ENCODE peak calls at places on chromosomes 1 and 21, in eight cellular contexts. H is heart left ventricle, B is NB4, A is fibroblast of mammary gland, V is psoas muscle, T is heart right ventricle, J is left ventricle myocardium inferior, O is SK-N-MC. L is an unnamed sample.

GRCh38 chr1:111747282-111747734 is 8.1 kb upstream of the INKA2 start:
- DNase-seq in H (peak; percentile 62), B (peak; percentile 87), A (peak; percentile 86), V (peak; percentile 31), T (no peak), J (no peak), O (peak; percentile 22), L (peak; percentile 72)

GRCh38 chr1:84299536-84300260 is 1.8 kb upstream of the SAMD13 start:
- DNase-seq in H (no peak), B (no peak), A (no peak), V (no peak), T (no peak), J (no peak), O (no peak), L (no peak)

GRCh38 chr1:91697322-91698260 is 188.4 kb downstream of the TGFBR3 start:
- DNase-seq in H (no peak), B (no peak), A (peak; percentile 96), V (no peak), T (no peak), J (no peak), O (no peak), L (peak; percentile 23)

GRCh38 chr1:93219443-93219842 is 38.9 kb downstream of the CCDC18 start:
- DNase-seq in H (no peak), B (peak; percentile 22), A (no peak), V (no peak), T (no peak), J (no peak), O (no peak), L (no peak)

GRCh38 chr1:159010398-159010797 is 691 bp downstream of the IFI16 start:
- DNase-seq in H (no peak), B (no peak), A (no peak), V (no peak), T (no peak), J (no peak), O (no peak), L (no peak)

GRCh38 chr1:53131590-53131938 is 10.9 kb downstream of the SLC1A7 start:
- DNase-seq in H (no peak), B (no peak), A (no peak), V (no peak), T (no peak), J (no peak), O (no peak), L (no peak)

GRCh38 chr1:62725981-62726588 is 37.9 kb upstream of the DOCK7 start:
- DNase-seq in H (no peak), B (no peak), A (no peak), V (no peak), T (no peak), J (no peak), O (no peak), L (no peak)

GRCh38 chr1:175036476-175036875 is 13.3 kb upstream of the MRPS14 start:
- DNase-seq in H (no peak), B (no peak), A (no peak), V (no peak), T (no peak), J (no peak), O (no peak), L (no peak)

GRCh38 chr21:15874610-15875009 is 144.8 kb downstream of the USP25 start:
- DNase-seq in H (no peak), B (no peak), A (no peak), V (no peak), T (no peak), J (no peak), O (no peak), L (peak; percentile 64)

GRCh38 chr1:89547563-89548485 is 23.2 kb downstream of the LRRC8B start:
- DNase-seq in H (no peak), B (no peak), A (peak; percentile 88), V (peak; percentile 50), T (no peak), J (no peak), O (no peak), L (peak; percentile 99)

DNA sequence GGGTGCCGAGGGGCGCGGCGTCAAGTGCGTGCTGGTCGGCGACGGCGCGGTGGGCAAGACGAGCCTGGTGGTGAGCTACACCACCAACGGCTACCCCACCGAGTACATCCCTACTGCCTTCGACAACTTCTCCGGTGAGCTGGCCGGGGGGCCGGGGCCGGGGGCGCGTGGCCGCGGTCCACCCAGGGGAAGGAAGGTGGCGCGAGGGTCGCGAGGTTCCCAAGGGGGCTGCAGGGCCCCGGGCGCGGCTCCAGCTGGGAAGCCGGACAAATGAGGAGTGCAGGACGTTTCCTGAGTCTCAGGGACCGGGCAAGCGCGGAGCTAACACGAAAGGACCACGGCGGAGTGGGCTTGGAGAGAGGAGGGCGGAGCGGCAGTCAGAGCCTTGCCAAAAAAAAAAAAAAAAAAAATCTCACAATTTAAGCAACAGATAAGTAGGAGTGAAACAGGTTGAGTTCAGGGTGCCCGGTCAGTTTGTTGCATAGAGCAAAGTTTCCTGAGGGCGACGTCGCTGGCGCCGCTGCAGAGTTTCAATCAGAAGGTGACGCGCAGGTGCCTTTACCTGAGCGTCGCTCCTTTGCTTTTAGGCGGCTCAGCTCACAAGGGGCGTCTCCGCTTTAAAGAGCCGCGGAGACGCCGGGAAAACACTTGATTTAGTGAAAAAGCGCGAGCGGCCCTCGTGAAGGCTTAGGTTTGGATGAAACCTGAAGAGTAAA is 750 bp downstream of the RHOU start:
- DNase-seq in H (peak; percentile 42), B (peak; percentile 56), A (peak; percentile 5), V (peak; percentile 39), T (peak; percentile 56), J (peak; percentile 37), O (no peak), L (no peak)
- H3K4me3 ChIP-seq in H (peak overlapping the region; percentile 93), B (peak overlapping the region; percentile 81), A (peak overlapping the region; percentile 18), V (peak overlapping the region; percentile 91), T (peak overlapping the region; percentile 89), J (peak overlapping the region; percentile 89), O (no peak overlapping the region), L (peak overlapping the region; percentile 8)

GRCh38 chr1:36307601-36308330 is 1.6 kb downstream of the SH3D21 start:
- DNase-seq in H (no peak), B (no peak), A (no peak), V (no peak), T (no peak), J (no peak), O (no peak), L (no peak)
- H3K4me3 ChIP-seq in H (peak overlapping the region; percentile 88), B (no peak overlapping the region), A (peak overlapping the region; percentile 56), V (peak overlapping the region; percentile 73), T (peak overlapping the region; percentile 74), J (peak overlapping the region; percentile 81), O (peak overlapping the region; percentile 83), L (peak overlapping the region; percentile 62)

GRCh38 chr1:64049900-64050540 is 153.4 kb upstream of the UBE2U start:
- DNase-seq in H (no peak), B (no peak), A (no peak), V (no peak), T (no peak), J (no peak), O (no peak), L (no peak)
- H3K4me3 ChIP-seq in H (no peak overlapping the region), B (no peak overlapping the region), A (no peak overlapping the region), V (no peak overlapping the region), T (no peak overlapping the region), J (no peak overlapping the region), O (no peak overlapping the region), L (no peak overlapping the region)

DNA sequence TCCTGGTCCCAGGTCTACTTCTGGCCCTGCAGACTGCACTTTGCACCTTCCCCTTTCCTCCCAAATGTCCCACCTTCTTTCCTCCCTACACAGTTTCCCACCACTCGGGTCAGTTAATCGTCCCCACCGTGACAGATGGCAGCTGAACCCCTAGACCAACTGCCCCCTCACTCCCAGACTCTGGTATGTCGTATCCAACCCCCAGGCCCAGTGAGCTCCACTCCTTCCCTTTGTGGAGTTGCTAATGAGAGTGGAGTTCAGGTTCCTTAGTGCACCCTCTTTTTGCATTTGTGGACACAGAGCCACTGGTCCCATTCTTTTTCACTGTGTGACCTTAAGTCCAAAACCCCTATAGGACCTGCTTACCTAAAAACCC is 1.8 kb downstream of the MAN1C1 start:
- DNase-seq in H (no peak), B (no peak), A (no peak), V (no peak), T (no peak), J (no peak), O (no peak), L (no peak)
- H3K4me3 ChIP-seq in H (peak overlapping the region; percentile 85), B (no peak overlapping the region), A (peak overlapping the region; percentile 19), V (peak overlapping the region; percentile 84), T (peak overlapping the region; percentile 79), J (peak overlapping the region; percentile 96), O (no peak overlapping the region), L (no peak overlapping the region)

DNA sequence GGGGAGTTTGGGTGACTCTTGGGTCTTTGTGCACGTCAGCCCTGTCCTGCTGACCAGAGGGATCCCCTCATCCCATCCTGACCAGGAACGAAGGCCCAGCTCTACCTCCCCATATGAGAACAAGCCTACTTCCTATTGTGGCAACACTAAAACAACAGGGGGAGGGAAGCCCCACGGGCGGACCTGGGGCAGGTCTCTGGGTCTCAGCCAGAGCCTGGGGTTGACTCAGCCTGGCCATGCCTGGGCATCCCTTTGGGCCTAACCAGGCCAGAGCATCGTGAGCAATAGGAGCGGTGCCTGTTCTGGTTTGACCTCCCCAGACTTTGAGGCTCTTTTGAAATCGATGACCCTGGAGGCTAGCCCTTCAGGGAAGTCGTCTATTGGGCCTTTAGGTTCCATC is 16.8 kb downstream of the RPS6KA1 start:
- DNase-seq in H (no peak), B (peak; percentile 28), A (peak; percentile 12), V (no peak), T (no peak), J (no peak), O (no peak), L (peak; percentile 73)
- H3K4me3 ChIP-seq in H (peak overlapping the region; percentile 67), B (peak overlapping the region; percentile 91), A (no peak overlapping the region), V (peak overlapping the region; percentile 51), T (no peak overlapping the region), J (peak overlapping the region; percentile 48), O (no peak overlapping the region), L (no peak overlapping the region)

DNA sequence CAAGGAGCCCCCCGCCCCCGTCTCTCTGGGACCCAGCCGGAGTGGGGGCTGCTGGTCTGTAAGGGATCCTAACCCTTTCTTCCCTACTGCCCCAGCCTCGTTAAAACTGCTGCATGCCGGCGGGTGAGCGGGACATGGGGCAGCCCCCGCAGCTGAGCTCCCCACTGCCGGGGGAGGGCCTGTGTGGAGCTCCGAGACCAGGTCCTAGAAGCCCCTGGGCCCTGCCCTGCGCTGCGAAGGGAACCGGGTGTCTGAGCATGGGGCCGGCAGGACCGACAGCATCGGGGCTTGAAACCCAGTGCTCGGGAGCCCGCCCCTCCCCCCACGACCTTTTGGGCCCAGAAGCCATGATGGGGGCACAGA is 9.2 kb upstream of the COL6A1 start:
- DNase-seq in H (no peak), B (no peak), A (no peak), V (peak; percentile 59), T (peak; percentile 60), J (peak; percentile 56), O (no peak), L (no peak)
- H3K4me3 ChIP-seq in H (peak overlapping the region; percentile 63), B (no peak overlapping the region), A (peak overlapping the region; percentile 28), V (peak overlapping the region; percentile 68), T (peak overlapping the region; percentile 34), J (peak overlapping the region; percentile 69), O (peak overlapping the region; percentile 82), L (no peak overlapping the region)

GRCh38 chr1:30745834-30746208 is 11.8 kb downstream of the LAPTM5 start:
- DNase-seq in H (no peak), B (no peak), A (no peak), V (no peak), T (no peak), J (no peak), O (no peak), L (no peak)
- H3K4me3 ChIP-seq in H (peak overlapping the region; percentile 10), B (no peak overlapping the region), A (no peak overlapping the region), V (no peak overlapping the region), T (no peak overlapping the region), J (no peak overlapping the region), O (no peak overlapping the region), L (no peak overlapping the region)

GRCh38 chr1:10511494-10511885 is 36.7 kb downstream of the PEX14 start:
- DNase-seq in H (no peak), B (peak; percentile 52), A (no peak), V (no peak), T (no peak), J (no peak), O (no peak), L (no peak)
- H3K4me3 ChIP-seq in H (no peak overlapping the region), B (peak overlapping the region; percentile 44), A (no peak overlapping the region), V (no peak overlapping the region), T (no peak overlapping the region), J (no peak overlapping the region), O (no peak overlapping the region), L (no peak overlapping the region)

L was measured in bronchial epithelial cell.